ENCODE peak calls at places on chromosome 13, in five cellular contexts. F, D, S, G and U are unnamed samples.

GRCh38 chr13:35530147-35530546 is 53.7 kb upstream of the MAB21L1 start:
- DNase-seq in D (no peak), S (no peak), F (no peak), G (no peak), U (no peak)

GRCh38 chr13:36553501-36553900 is 120.3 kb upstream of the SERTM1 start:
- DNase-seq in D (no peak), S (no peak), F (no peak), G (no peak), U (no peak)

GRCh38 chr13:62130016-62130970 is 714.6 kb upstream of the PCDH20 start:
- DNase-seq in F (no peak), S (no peak), G (no peak), D (no peak), U (no peak)

GRCh38 chr13:23643828-23644419 is 73.7 kb downstream of the TNFRSF19 start:
- DNase-seq in G (no peak), D (no peak), F (no peak), S (no peak), U (no peak)

GRCh38 chr13:98447881-98448641 is 128.8 kb downstream of the STK24 start:
- DNase-seq in G (peak), S (no peak), F (no peak), D (no peak), U (no peak)

GRCh38 chr13:81382236-81382635 is 1041.3 kb upstream of the SPRY2 start:
- DNase-seq in S (no peak), D (no peak), G (no peak), F (no peak), U (no peak)

GRCh38 chr13:28854657-28855056 is 34.5 kb downstream of the MTUS2 start:
- DNase-seq in F (no peak), S (no peak), G (no peak), D (no peak), U (no peak)

GRCh38 chr13:24276310-24276709 is 33.1 kb upstream of the C1QTNF9 start:
- DNase-seq in S (no peak), G (no peak), F (no peak), D (no peak), U (no peak)

GRCh38 chr13:79346300-79346914 is 59.6 kb downstream of the RBM26 start:
- DNase-seq in G (no peak), D (no peak), F (no peak), S (no peak), U (no peak)

GRCh38 chr13:88651531-88651930 is 980.4 kb downstream of the SLITRK5 start:
- DNase-seq in F (no peak), S (no peak), G (no peak), D (no peak), U (no peak)

GRCh38 chr13:42478531-42479156 is 95.3 kb upstream of the TNFSF11 start:
- DNase-seq in S (no peak), G (no peak), F (peak), D (no peak), U (no peak)

GRCh38 chr13:37546087-37546486 is 52.5 kb downstream of the POSTN start:
- DNase-seq in G (no peak), F (no peak), D (no peak), S (no peak), U (no peak)

GRCh38 chr13:99956473-99957349 is 14.9 kb downstream of the ZIC5 start:
- DNase-seq in G (no peak), D (no peak), S (no peak), F (no peak), U (no peak)

GRCh38 chr13:45817833-45818232 is 33.7 kb downstream of the SIAH3 start:
- DNase-seq in S (no peak), G (no peak), D (no peak), F (no peak), U (no peak)